ENCODE peak calls at places on chromosomes 16 and 17, in five cellular contexts. Q is GM12891, F is K562, E is GM12878, D is HepG2. R is an unnamed sample.

GRCh38 chr16:84888450-84888849 is 68.7 kb downstream of the CRISPLD2 start:
- DNase-seq in E (no peak), Q (no peak), D (no peak), F (no peak), R (no peak)

GRCh38 chr16:55853114-55853513 is 20.2 kb upstream of the CES1 start:
- DNase-seq in F (no peak), D (no peak), E (no peak), Q (no peak), R (no peak)

GRCh38 chr17:7045492-7046126 is 1.7 kb upstream of the SLC16A11 start:
- DNase-seq in D (peak; percentile 80), Q (no peak), E (peak; percentile 53), F (no peak), R (no peak)

GRCh38 chr17:13562271-13562800 is 39.4 kb downstream of the HS3ST3A1 start:
- DNase-seq in D (no peak), Q (no peak), E (no peak), F (no peak), R (no peak)

GRCh38 chr17:46144246-46144645 is 49.0 kb downstream of the KANSL1 start:
- DNase-seq in E (no peak), Q (no peak), D (no peak), F (no peak), R (no peak)

GRCh38 chr17:1031711-1032110 is 34.8 kb downstream of the TIMM22 start:
- DNase-seq in D (no peak), F (peak; percentile 19), E (no peak), Q (no peak), R (no peak)

GRCh38 chr16:15897834-15898254 is 9.4 kb upstream of the CEP20 start:
- DNase-seq in F (no peak), E (peak; percentile 76), Q (peak; percentile 43), D (no peak), R (peak; percentile 56)

GRCh38 chr17:42016411-42016831 is 818 bp downstream of the DNAJC7 start:
- DNase-seq in E (no peak), D (no peak), F (peak; percentile 42), Q (no peak), R (no peak)

GRCh38 chr16:916400-916799 is 54.4 kb downstream of the LMF1 start:
- DNase-seq in D (no peak), Q (no peak), E (no peak), F (no peak), R (no peak)

DNA sequence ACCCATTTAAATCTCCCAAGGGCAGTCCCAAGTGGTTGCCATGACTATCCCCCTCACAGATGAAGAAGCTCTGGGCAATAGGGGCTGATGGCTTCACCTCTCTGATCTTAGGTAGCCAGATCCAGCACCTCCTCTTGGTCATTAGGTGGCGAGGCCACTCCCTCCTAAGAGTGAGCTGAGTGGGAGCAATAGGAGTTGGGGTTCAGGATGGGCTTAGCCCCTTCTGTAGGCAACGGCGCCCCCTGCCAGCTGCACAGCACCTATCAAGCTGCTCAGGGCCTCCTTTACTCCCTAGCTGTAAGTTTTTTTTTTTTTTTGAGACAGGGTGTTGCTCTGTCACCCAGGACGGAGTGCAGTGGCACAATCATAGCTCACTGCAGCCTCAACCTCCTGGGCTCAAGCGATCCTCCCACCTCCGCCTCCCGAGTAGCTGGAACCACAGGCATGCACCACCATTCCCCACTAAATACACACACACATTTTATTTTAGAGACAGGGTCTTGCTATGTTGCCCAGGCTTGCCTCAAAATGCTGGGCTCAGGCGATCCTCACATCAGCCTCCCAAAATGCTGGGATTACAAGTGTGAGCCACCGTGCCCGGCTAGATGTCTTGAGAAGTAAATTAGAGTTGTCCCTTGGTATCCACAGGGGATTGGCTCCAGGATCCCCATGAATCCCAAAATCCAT is 3.5 kb upstream of the RRAD start:
- DNase-seq in F (peak; percentile 61), E (no peak), Q (no peak), D (peak; percentile 39), R (no peak)
- TF ChIP-seq POLR2A in F (no peak), E (peak; percentile 22), Q (no peak), D (no peak), R (no peak)

DNA sequence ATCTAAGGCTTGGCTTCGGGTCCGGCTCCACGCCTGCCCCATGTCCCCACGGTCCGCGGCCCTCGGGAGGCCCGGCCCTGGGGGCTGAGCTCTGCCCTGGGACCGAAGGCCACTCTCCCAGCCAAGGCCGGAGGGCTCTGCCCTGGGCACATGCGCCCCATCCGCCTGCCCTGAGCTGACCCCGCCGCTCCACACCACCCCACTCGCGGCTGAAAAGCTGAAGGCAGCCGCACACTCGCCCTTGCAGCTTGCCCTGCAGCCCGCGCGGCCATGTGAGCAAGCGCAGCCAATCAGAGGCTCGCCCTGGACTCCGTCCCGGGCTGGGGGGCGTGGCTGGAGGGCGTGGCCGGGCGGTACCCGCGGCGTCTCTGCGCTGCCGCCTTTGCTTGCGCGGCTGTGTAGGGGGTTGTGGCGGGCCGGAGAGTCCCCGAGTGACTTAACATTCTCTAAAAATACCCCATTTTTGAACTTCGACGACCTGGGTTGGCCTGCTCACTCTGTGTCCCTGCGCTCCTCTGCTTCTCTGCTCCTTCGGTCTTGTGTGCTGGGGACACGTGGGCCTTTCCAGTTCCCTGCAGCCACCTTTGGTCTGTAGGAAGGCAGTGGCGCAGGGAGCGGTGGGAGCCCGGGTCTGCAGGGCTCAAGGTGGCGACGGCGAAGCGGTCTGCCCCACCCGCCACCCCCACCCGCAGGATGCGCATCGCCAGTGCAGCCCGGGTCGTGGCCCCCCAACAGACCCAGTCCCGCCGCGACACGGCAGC is 8.8 kb upstream of the MAP2K3 start:
- DNase-seq in F (peak; percentile 93), Q (peak; percentile 98), D (peak; percentile 61), E (peak; percentile 43), R (peak; percentile 98)
- TF ChIP-seq TAF1 in F (no peak), Q (no peak), D (peak; percentile 71), E (peak; percentile 13), R (no peak)

GRCh38 chr17:62596662-62597061 is 30.8 kb upstream of the MRC2 start:
- DNase-seq in E (no peak), D (no peak), Q (no peak), F (no peak), R (no peak)
- TF ChIP-seq POLR2A in E (no peak), D (no peak), Q (no peak), F (no peak), R (no peak)

GRCh38 chr17:59369026-59369724 is 37.7 kb downstream of the YPEL2 start:
- DNase-seq in F (no peak), D (no peak), Q (no peak), E (no peak), R (no peak)
- TF ChIP-seq TAF1 in F (no peak), D (no peak), Q (no peak), E (no peak), R (no peak)

GRCh38 chr16:57893559-57894389 is 77.2 kb downstream of the CNGB1 start:
- DNase-seq in D (peak; percentile 99), F (no peak), Q (no peak), E (no peak), R (no peak)
- TF ChIP-seq POLR2A in D (peak; percentile 13), F (no peak), Q (no peak), E (no peak), R (no peak)

DNA sequence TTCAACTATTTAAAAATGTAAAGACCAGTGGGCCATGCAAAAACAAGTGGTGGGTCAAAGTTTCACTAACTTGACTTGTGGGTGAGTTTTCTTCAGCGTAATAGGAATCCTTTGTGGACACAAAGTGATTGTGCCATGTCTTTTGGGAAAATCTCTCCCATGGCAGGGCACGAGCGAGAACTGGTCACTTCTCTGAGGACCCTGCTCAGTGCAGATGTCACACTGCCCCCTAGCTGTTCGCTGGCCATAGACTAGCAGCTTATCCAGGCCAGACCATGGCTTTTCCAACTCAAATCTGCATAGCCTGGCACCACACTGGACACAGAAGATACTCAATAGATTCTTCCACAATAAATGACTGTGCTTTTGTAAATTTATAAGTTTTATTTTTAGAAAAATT is 306.0 kb upstream of the CCL2 start:
- DNase-seq in F (peak; percentile 58), Q (no peak), E (no peak), D (no peak), R (no peak)
- TF ChIP-seq TAF1 in F (no peak), Q (no peak), E (no peak), D (no peak), R (no peak)

GRCh38 chr16:21001262-21001661 is 100.7 kb downstream of the LYRM1 start:
- DNase-seq in E (no peak), F (peak; percentile 31), D (peak; percentile 46), Q (no peak), R (no peak)
- TF ChIP-seq POLR2A in E (no peak), F (no peak), D (no peak), Q (no peak), R (no peak)

GRCh38 chr17:62009220-62009619 is 55.9 kb downstream of the MED13 start:
- DNase-seq in D (no peak), F (no peak), Q (no peak), E (no peak), R (no peak)
- TF ChIP-seq TAF1 in D (no peak), F (no peak), Q (no peak), E (no peak), R (no peak)